ENCODE peak calls at places on chromosomes 4 and X, in six cellular contexts. One of them, this sample, is unnamed.

GRCh38 chrX:155148724-155149537 is 67.3 kb upstream of the VBP1 start:
- DNase-seq in GM12878: no peak
- DNase-seq in A549: peak; percentile 22
- DNase-seq in endothelial cell of umbilical vein: peak; percentile 20
- DNase-seq in K562: peak; percentile 34
- DNase-seq in HepG2: peak; percentile 15
- DNase-seq in this sample: peak; percentile 43

GRCh38 chr4:94741304-94741703 is 16.5 kb upstream of the BMPR1B start:
- DNase-seq in GM12878: no peak
- DNase-seq in endothelial cell of umbilical vein: no peak
- DNase-seq in A549: no peak
- DNase-seq in HepG2: no peak
- DNase-seq in K562: no peak
- DNase-seq in this sample: no peak

GRCh38 chr4:3346146-3346545 is 53.3 kb downstream of the RGS12 start:
- DNase-seq in HepG2: peak; percentile 81
- DNase-seq in GM12878: peak; percentile 30
- DNase-seq in K562: peak; percentile 73
- DNase-seq in A549: peak; percentile 60
- DNase-seq in endothelial cell of umbilical vein: peak; percentile 75
- DNase-seq in this sample: peak; percentile 90

GRCh38 chrX:80808160-80808735 is 1.4 kb downstream of the BRWD3 start:
- DNase-seq in endothelial cell of umbilical vein: peak; percentile 87
- DNase-seq in A549: peak; percentile 81
- DNase-seq in GM12878: peak; percentile 72
- DNase-seq in K562: peak; percentile 81
- DNase-seq in HepG2: peak; percentile 61
- DNase-seq in this sample: peak; percentile 85

GRCh38 chr4:152577708-152578421 is 42.0 kb upstream of the FBXW7 start:
- DNase-seq in A549: no peak
- DNase-seq in GM12878: no peak
- DNase-seq in HepG2: no peak
- DNase-seq in K562: no peak
- DNase-seq in endothelial cell of umbilical vein: no peak
- DNase-seq in this sample: peak; percentile 55

GRCh38 chr4:31015123-31015522 is 295.0 kb downstream of the PCDH7 start:
- DNase-seq in endothelial cell of umbilical vein: no peak
- DNase-seq in A549: no peak
- DNase-seq in HepG2: no peak
- DNase-seq in K562: no peak
- DNase-seq in GM12878: no peak
- DNase-seq in this sample: no peak

GRCh38 chr4:40289366-40290188 is 45.6 kb upstream of the CHRNA9 start:
- DNase-seq in HepG2: no peak
- DNase-seq in GM12878: no peak
- DNase-seq in A549: no peak
- DNase-seq in K562: peak; percentile 65
- DNase-seq in endothelial cell of umbilical vein: no peak
- DNase-seq in this sample: peak; percentile 71

GRCh38 chrX:129626026-129626425 is 28.7 kb downstream of the APLN start:
- DNase-seq in A549: no peak
- DNase-seq in GM12878: no peak
- DNase-seq in K562: no peak
- DNase-seq in HepG2: no peak
- DNase-seq in endothelial cell of umbilical vein: no peak
- DNase-seq in this sample: no peak

GRCh38 chrX:30935985-30936384 is 46.9 kb upstream of the TAB3 start:
- DNase-seq in GM12878: no peak
- DNase-seq in endothelial cell of umbilical vein: peak; percentile 6
- DNase-seq in K562: peak; percentile 51
- DNase-seq in A549: peak; percentile 21
- DNase-seq in HepG2: peak; percentile 45
- DNase-seq in this sample: peak; percentile 17

GRCh38 chr4:6017800-6018199 is 431 bp downstream of the C4orf50 start:
- DNase-seq in GM12878: no peak
- DNase-seq in K562: no peak
- DNase-seq in A549: no peak
- DNase-seq in endothelial cell of umbilical vein: no peak
- DNase-seq in HepG2: no peak
- DNase-seq in this sample: no peak

GRCh38 chr4:112321768-112322684 is 24.9 kb downstream of the ALPK1 start:
- DNase-seq in endothelial cell of umbilical vein: peak; percentile 81
- DNase-seq in GM12878: no peak
- DNase-seq in A549: peak; percentile 47
- DNase-seq in HepG2: peak; percentile 38
- DNase-seq in K562: peak; percentile 72
- DNase-seq in this sample: peak; percentile 78

GRCh38 chrX:20382518-20383291 is 116.0 kb upstream of the RPS6KA3 start:
- DNase-seq in GM12878: peak; percentile 12
- DNase-seq in endothelial cell of umbilical vein: no peak
- DNase-seq in K562: no peak
- DNase-seq in HepG2: peak; percentile 84
- DNase-seq in A549: peak; percentile 58
- DNase-seq in this sample: no peak

GRCh38 chr4:25760518-25761157 is 102.2 kb downstream of the SEL1L3 start:
- DNase-seq in endothelial cell of umbilical vein: no peak
- DNase-seq in GM12878: no peak
- DNase-seq in HepG2: no peak
- DNase-seq in K562: no peak
- DNase-seq in A549: no peak
- DNase-seq in this sample: peak; percentile 91

GRCh38 chr4:169416997-169417396 is 146.2 kb upstream of the SH3RF1 start:
- DNase-seq in K562: no peak
- DNase-seq in GM12878: no peak
- DNase-seq in endothelial cell of umbilical vein: peak; percentile 80
- DNase-seq in A549: no peak
- DNase-seq in HepG2: peak; percentile 5
- DNase-seq in this sample: no peak

GRCh38 chrX:68490644-68491043 is 8.2 kb upstream of the YIPF6 start:
- DNase-seq in GM12878: no peak
- DNase-seq in endothelial cell of umbilical vein: peak; percentile 43
- DNase-seq in HepG2: peak; percentile 58
- DNase-seq in K562: peak; percentile 47
- DNase-seq in A549: peak; percentile 74
- DNase-seq in this sample: peak; percentile 17

GRCh38 chrX:45849261-45849660 is 648.6 kb upstream of the DIPK2B start:
- DNase-seq in HepG2: peak; percentile 61
- DNase-seq in A549: peak; percentile 76
- DNase-seq in endothelial cell of umbilical vein: peak; percentile 57
- DNase-seq in K562: peak; percentile 4
- DNase-seq in GM12878: no peak
- DNase-seq in this sample: peak; percentile 64

GRCh38 chrX:119784747-119785446 is 6.5 kb downstream of the RPL39 start:
- DNase-seq in A549: peak; percentile 51
- DNase-seq in GM12878: no peak
- DNase-seq in K562: peak; percentile 58
- DNase-seq in HepG2: no peak
- DNase-seq in endothelial cell of umbilical vein: peak; percentile 23
- DNase-seq in this sample: peak; percentile 68

GRCh38 chr4:113952452-113953029 is 26.9 kb downstream of the ARSJ start:
- DNase-seq in HepG2: peak; percentile 54
- DNase-seq in A549: peak; percentile 44
- DNase-seq in K562: peak; percentile 14
- DNase-seq in endothelial cell of umbilical vein: peak; percentile 78
- DNase-seq in GM12878: peak; percentile 12
- DNase-seq in this sample: peak; percentile 61

GRCh38 chrX:80747832-80748231 is 61.8 kb downstream of the BRWD3 start:
- DNase-seq in A549: no peak
- DNase-seq in HepG2: no peak
- DNase-seq in K562: no peak
- DNase-seq in GM12878: no peak
- DNase-seq in endothelial cell of umbilical vein: no peak
- DNase-seq in this sample: no peak

GRCh38 chrX:49876750-49877149 is 2.5 kb upstream of the USP27X start:
- DNase-seq in A549: peak; percentile 30
- DNase-seq in endothelial cell of umbilical vein: peak; percentile 39
- DNase-seq in K562: peak; percentile 56
- DNase-seq in GM12878: no peak
- DNase-seq in HepG2: peak; percentile 55
- DNase-seq in this sample: peak; percentile 20

GRCh38 chr4:142095886-142096605 is 459.7 kb downstream of the IL15 start:
- DNase-seq in endothelial cell of umbilical vein: peak; percentile 94
- DNase-seq in HepG2: no peak
- DNase-seq in K562: no peak
- DNase-seq in A549: peak; percentile 86
- DNase-seq in GM12878: no peak
- DNase-seq in this sample: no peak

GRCh38 chrX:2732649-2733048 is 19.2 kb upstream of the XG start:
- DNase-seq in GM12878: no peak
- DNase-seq in K562: no peak
- DNase-seq in endothelial cell of umbilical vein: no peak
- DNase-seq in A549: no peak
- DNase-seq in HepG2: no peak
- DNase-seq in this sample: no peak

GRCh38 chr4:23962462-23962861 is 72.6 kb upstream of the PPARGC1A start:
- DNase-seq in HepG2: peak; percentile 74
- DNase-seq in GM12878: no peak
- DNase-seq in K562: no peak
- DNase-seq in endothelial cell of umbilical vein: no peak
- DNase-seq in A549: no peak
- DNase-seq in this sample: no peak

GRCh38 chr4:15376594-15376993 is 51.2 kb upstream of the C1QTNF7 start:
- DNase-seq in A549: peak; percentile 4
- DNase-seq in HepG2: peak; percentile 13
- DNase-seq in K562: no peak
- DNase-seq in endothelial cell of umbilical vein: no peak
- DNase-seq in GM12878: no peak
- DNase-seq in this sample: no peak

GRCh38 chr4:183635333-183635732 is 23.7 kb downstream of the RWDD4 start:
- DNase-seq in GM12878: no peak
- DNase-seq in endothelial cell of umbilical vein: no peak
- DNase-seq in HepG2: no peak
- DNase-seq in A549: no peak
- DNase-seq in K562: no peak
- DNase-seq in this sample: no peak

GRCh38 chr4:112968456-112969159 is 80.8 kb upstream of the ANK2 start:
- DNase-seq in HepG2: no peak
- DNase-seq in GM12878: no peak
- DNase-seq in A549: no peak
- DNase-seq in endothelial cell of umbilical vein: no peak
- DNase-seq in K562: no peak
- DNase-seq in this sample: no peak

GRCh38 chrX:9189286-9189685 is 155.4 kb upstream of the FAM9B start:
- DNase-seq in HepG2: no peak
- DNase-seq in GM12878: no peak
- DNase-seq in endothelial cell of umbilical vein: no peak
- DNase-seq in K562: no peak
- DNase-seq in A549: no peak
- DNase-seq in this sample: no peak
- TF ChIP-seq CTCF in HepG2: no peak
- TF ChIP-seq CTCF in GM12878: no peak
- TF ChIP-seq CTCF in endothelial cell of umbilical vein: no peak
- TF ChIP-seq CTCF in K562: no peak
- TF ChIP-seq CTCF in A549: no peak
- TF ChIP-seq CTCF in this sample: no peak

DNA sequence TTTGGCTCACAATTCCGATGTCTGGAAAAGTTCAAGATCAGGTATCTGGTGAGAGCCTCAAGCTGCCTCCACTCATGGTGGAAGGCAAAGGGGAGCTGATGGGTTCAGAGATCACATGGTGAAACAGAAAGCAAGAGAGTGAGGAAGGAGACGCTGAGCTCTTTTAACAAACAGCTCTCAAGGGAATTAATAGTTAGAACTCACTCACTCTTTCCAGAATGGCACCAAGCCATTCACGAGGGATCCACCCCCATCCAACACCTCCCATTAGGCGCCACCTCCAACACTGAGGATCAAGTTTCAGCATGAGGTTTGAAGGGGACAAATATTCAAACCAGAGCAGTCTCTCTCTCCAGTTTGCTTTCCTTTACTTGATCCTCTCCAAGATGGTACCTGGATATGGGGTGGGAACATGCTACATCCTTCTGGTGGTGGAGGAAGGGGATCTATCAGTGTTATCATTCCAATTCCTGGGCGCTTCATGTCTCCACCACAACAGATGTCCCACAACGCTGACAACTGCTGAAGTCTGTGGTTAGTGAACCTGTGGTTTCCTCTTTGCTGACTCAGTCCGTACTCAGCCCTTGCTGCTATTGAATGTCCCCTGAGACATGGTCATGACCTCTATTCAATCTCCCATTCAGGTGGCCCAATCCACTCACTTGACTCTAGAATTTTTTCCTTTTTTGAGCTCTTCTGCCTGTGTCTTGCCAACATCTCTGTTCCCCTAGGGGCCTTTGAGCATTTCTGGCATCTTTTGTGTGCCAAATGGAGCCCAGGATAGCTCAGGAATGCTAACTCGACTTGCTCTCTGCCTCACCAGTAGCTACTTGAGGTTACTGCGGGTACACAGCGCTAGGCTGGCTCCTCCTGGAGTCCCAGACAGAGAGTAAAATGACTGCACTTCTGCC is 395.2 kb downstream of the MID1IP1 start:
- DNase-seq in HepG2: no peak
- DNase-seq in endothelial cell of umbilical vein: no peak
- DNase-seq in A549: no peak
- DNase-seq in GM12878: peak; percentile 90
- DNase-seq in K562: peak; percentile 56
- DNase-seq in this sample: peak; percentile 90
- TF ChIP-seq MYC in HepG2: no peak
- TF ChIP-seq MYC in endothelial cell of umbilical vein: no peak
- TF ChIP-seq MYC in A549: no peak
- TF ChIP-seq MYC in GM12878: no peak
- TF ChIP-seq MYC in K562: no peak
- TF ChIP-seq MYC in this sample: peak; percentile 6

DNA sequence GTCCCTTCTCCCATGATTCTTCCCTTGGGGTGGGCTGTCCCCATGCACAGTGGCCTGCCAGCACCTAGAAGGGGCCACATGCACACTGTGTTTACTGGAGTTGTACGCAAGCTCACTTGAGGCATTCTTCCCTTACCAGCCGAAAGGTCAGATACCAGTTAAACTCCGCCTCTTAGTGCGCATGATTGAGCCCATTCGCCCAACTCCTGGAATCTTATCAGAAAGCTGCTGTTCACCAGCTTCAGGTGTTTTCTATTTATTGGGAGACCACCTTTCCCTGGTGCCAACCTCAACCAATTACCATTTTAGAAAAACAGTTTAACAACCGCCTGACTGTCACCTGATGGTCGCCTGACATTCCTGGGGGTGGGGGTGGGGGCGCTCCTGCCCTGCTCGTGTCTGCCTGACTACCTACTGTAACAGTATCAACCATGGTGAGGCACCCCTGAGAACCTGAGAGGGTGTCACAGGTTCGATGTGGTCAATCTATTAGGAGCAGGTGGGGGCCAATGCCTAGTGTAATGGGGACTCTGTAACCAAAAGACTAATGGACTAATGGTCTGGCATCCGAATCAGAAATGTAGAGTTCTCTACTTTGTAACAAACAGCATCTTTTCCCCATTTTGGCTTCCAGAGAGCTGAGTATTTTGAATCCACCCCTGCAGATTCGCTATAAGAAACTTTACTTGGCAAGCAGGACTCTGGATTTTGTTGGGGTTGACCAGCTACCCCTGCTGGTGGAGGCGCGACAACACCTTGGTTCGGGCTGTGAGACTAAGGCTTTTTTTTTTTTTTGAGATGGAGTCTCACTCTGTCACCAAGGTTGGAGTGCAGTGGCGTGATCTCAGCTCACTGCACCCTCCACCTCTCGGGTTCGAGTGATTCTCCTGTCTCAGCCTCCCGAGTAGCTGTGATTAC is 58.3 kb upstream of the ZNF157 start:
- DNase-seq in HepG2: peak; percentile 45
- DNase-seq in endothelial cell of umbilical vein: peak; percentile 31
- DNase-seq in A549: peak; percentile 76
- DNase-seq in GM12878: no peak
- DNase-seq in K562: peak; percentile 61
- DNase-seq in this sample: peak; percentile 69
- TF ChIP-seq MAX in HepG2: no peak
- TF ChIP-seq MAX in endothelial cell of umbilical vein: no peak
- TF ChIP-seq MAX in A549: no peak
- TF ChIP-seq MAX in GM12878: no peak
- TF ChIP-seq MAX in K562: no peak
- TF ChIP-seq MAX in this sample: no peak

GRCh38 chrX:107537815-107538214 is 88.4 kb downstream of the FRMPD3 start:
- DNase-seq in HepG2: peak; percentile 16
- DNase-seq in A549: peak; percentile 66
- DNase-seq in GM12878: no peak
- DNase-seq in endothelial cell of umbilical vein: peak; percentile 29
- DNase-seq in K562: peak; percentile 63
- DNase-seq in this sample: peak; percentile 59
- TF ChIP-seq CTCF in HepG2: peak; percentile 68
- TF ChIP-seq CTCF in A549: peak; percentile 59
- TF ChIP-seq CTCF in GM12878: peak; percentile 55
- TF ChIP-seq CTCF in endothelial cell of umbilical vein: peak; percentile 22
- TF ChIP-seq CTCF in K562: peak; percentile 64
- TF ChIP-seq CTCF in this sample: peak; percentile 59

This sample was measured in NB4.